ENCODE peak calls at places on chromosomes 7 and 10, in four cellular contexts. J is HepG2, G is GM12878, B is H1. K is an unnamed sample.
A peak's percentile ranks its signal among the peaks of the same experiment; 100 is the strongest.

GRCh38 chr7:18177815-18178660 is 150.4 kb upstream of the PRPS1L1 start:
- DNase-seq in J (peak; percentile 48), G (peak; percentile 53), B (no peak), K (no peak)

GRCh38 chr10:124351481-124352220 is 67.1 kb downstream of the OAT start:
- DNase-seq in J (no peak), G (no peak), B (no peak), K (no peak)

GRCh38 chr10:78952686-78953085 is 116.1 kb upstream of the ZMIZ1 start:
- DNase-seq in J (no peak), G (no peak), B (no peak), K (no peak)

GRCh38 chr7:1458676-1459511 is at the start of gene MICALL2:
- DNase-seq in J (peak; percentile 49), G (no peak), B (no peak), K (no peak)

GRCh38 chr7:100895701-100895955 is at the start of gene ACHE:
- DNase-seq in J (no peak), G (no peak), B (no peak), K (no peak)

GRCh38 chr10:81414038-81414437 is 461.0 kb upstream of the NRG3 start:
- DNase-seq in J (no peak), G (no peak), B (no peak), K (peak; percentile 27)

GRCh38 chr10:124264271-124264670 is 154.5 kb downstream of the OAT start:
- DNase-seq in J (no peak), G (no peak), B (no peak), K (no peak)

GRCh38 chr7:98038731-98039130 is 48.7 kb upstream of the OCM2 start:
- DNase-seq in J (no peak), G (no peak), B (no peak), K (no peak)

GRCh38 chr7:14687777-14688176 is 214.8 kb downstream of the DGKB start:
- DNase-seq in J (no peak), G (no peak), B (no peak), K (no peak)

GRCh38 chr7:105890290-105890997 is 14.0 kb upstream of the ATXN7L1 start:
- DNase-seq in J (no peak), G (no peak), B (no peak), K (no peak)

GRCh38 chr10:96665306-96665705 is 55.0 kb downstream of the PIK3AP1 start:
- DNase-seq in J (no peak), G (no peak), B (no peak), K (no peak)

GRCh38 chr7:143419880-143420279 is 11.2 kb upstream of the EPHA1 start:
- DNase-seq in J (no peak), G (no peak), B (no peak), K (no peak)

GRCh38 chr10:124346831-124347230 is 71.9 kb downstream of the OAT start:
- DNase-seq in J (no peak), G (no peak), B (no peak), K (no peak)

GRCh38 chr7:18895456-18895855 is 222.0 kb downstream of the TWIST1 start:
- DNase-seq in J (no peak), G (no peak), B (no peak), K (no peak)

GRCh38 chr10:98587156-98587555 is 140.4 kb upstream of the HPS1 start:
- DNase-seq in J (no peak), G (no peak), B (no peak), K (no peak)

GRCh38 chr7:42274052-42274451 is 37.0 kb upstream of the GLI3 start:
- DNase-seq in J (no peak), G (no peak), B (no peak), K (no peak)

GRCh38 chr10:114393482-114393881 is 10.8 kb downstream of the AFAP1L2 start:
- DNase-seq in J (no peak), G (no peak), B (no peak), K (no peak)

GRCh38 chr10:46234026-46234425 is 52.8 kb upstream of the ANTXRL start:
- DNase-seq in J (no peak), G (no peak), B (no peak), K (no peak)

GRCh38 chr7:114087674-114088539 is 169.1 kb upstream of the PPP1R3A start:
- DNase-seq in J (no peak), G (no peak), B (peak; percentile 63), K (no peak)

GRCh38 chr7:116122972-116123595 is 87.3 kb upstream of the TES start:
- DNase-seq in J (peak; percentile 20), G (no peak), B (no peak), K (peak; percentile 9)

GRCh38 chr7:43791665-43792064 is 33.2 kb downstream of the BLVRA start:
- DNase-seq in J (no peak), G (no peak), B (no peak), K (no peak)

GRCh38 chr10:102505462-102506115 is 1.8 kb downstream of the SUFU start:
- DNase-seq in J (no peak), G (no peak), B (no peak), K (no peak)

GRCh38 chr7:95482398-95482797 is 3.3 kb upstream of the ASB4 start:
- DNase-seq in J (no peak), G (no peak), B (no peak), K (no peak)

GRCh38 chr10:110784198-110784597 is 87.5 kb upstream of the PDCD4 start:
- DNase-seq in J (no peak), G (no peak), B (no peak), K (no peak)

GRCh38 chr7:90458104-90458503 is 11.3 kb upstream of the PTTG1IP2 start:
- DNase-seq in J (no peak), G (no peak), B (no peak), K (no peak)

GRCh38 chr10:44008270-44008916 is 359.7 kb upstream of the ZNF32 start:
- DNase-seq in J (no peak), G (peak; percentile 65), B (no peak), K (no peak)

GRCh38 chr7:94367940-94368339 is 26.8 kb upstream of the COL1A2 start:
- DNase-seq in J (no peak), G (no peak), B (no peak), K (no peak)

GRCh38 chr7:94366163-94366562 is 28.5 kb upstream of the COL1A2 start:
- DNase-seq in J (no peak), G (no peak), B (no peak), K (no peak)

GRCh38 chr7:94366827-94367226 is 27.9 kb upstream of the COL1A2 start:
- DNase-seq in J (no peak), G (no peak), B (no peak), K (no peak)

GRCh38 chr7:94364816-94365215 is 29.9 kb upstream of the COL1A2 start:
- DNase-seq in J (no peak), G (no peak), B (no peak), K (no peak)

DNA sequence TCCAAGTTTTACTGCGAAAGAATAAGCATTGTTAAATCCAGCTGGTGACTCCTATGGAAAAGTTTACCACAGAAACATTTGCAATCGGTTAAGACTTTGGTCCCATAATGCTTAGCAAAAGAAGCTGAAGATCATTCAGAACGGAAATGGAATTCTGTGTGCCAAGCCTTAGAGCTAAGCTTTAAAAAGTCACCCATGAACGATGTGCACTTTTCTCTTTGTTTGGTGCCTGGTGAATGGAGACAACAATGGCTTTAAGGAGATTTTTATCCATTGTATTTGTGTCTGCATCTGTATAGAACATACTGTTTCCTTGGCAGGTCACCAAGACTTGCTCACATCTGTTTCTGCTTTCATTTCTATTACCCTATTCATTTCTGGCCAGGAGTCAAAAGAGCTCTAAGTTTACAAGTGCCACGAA is 26.3 kb upstream of the COL1A2 start:
- DNase-seq in J (no peak), G (no peak), B (no peak), K (no peak)
- H3K4me3 ChIP-seq in J (no peak overlapping the region), G (no peak overlapping the region), B (no peak overlapping the region), K (no peak overlapping the region)

GRCh38 chr10:119087271-119087897 is 6.8 kb upstream of the EIF3A start:
- DNase-seq in J (no peak), G (no peak), B (no peak), K (no peak)

GRCh38 chr10:119095648-119096047 is 8.3 kb upstream of the DENND10 start:
- DNase-seq in J (no peak), G (no peak), B (no peak), K (no peak)

GRCh38 chr10:119090026-119090808 is 9.6 kb upstream of the EIF3A start:
- DNase-seq in J (no peak), G (no peak), B (no peak), K (no peak)

GRCh38 chr10:119090968-119091367 is 10.4 kb upstream of the EIF3A start:
- DNase-seq in J (no peak), G (no peak), B (no peak), K (no peak)
- TF ChIP-seq YY1 in J (no peak), G (no peak), B (no peak), K (no peak)

DNA sequence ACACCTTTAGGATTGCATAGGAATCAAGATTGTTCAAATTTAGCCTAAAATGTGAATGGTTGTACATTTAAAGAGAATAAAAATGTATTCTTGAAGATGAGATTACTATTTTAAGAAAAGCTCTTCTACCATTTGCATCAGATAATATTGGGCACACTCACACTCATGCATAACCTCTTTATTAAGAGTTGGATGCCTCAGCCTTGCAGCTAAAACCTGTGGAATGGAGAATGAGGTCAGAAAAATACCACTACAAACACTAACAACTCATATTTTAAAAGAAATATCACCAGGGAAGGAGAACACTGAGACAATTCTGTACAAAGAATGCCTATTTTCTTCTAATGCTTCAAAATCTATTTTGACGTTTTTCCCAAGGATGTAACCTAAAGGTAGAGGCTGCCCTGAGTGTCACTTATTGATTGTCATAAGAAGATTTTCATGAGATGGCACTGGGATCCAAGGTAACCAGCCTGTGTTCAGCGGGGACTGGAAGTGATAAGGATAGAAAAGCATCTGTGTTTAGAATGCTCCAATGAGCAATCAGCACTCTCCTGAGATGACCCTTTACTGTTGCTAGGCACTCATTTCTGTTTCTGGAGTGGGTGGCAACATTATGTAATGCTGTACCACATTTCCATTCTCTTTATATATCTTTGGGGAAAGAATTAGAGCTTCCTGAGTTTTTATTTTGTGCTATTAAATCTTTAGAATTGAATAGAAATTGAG is 26.6 kb downstream of the REEP3 start:
- DNase-seq in J (no peak), G (no peak), B (no peak), K (no peak)
- TF ChIP-seq SUZ12 in J (no peak), G (no peak), B (no peak), K (no peak)

GRCh38 chr10:3803884-3804741 is 19.1 kb upstream of the KLF6 start:
- DNase-seq in J (no peak), G (no peak), B (no peak), K (no peak)
- H3K4me3 ChIP-seq in J (no peak overlapping the region), G (no peak overlapping the region), B (no peak overlapping the region), K (no peak overlapping the region)

GRCh38 chr10:30233186-30233958 is 115.7 kb downstream of the MTPAP start:
- DNase-seq in J (no peak), G (no peak), B (no peak), K (no peak)

GRCh38 chr10:30231709-30232108 is 117.4 kb downstream of the MTPAP start:
- DNase-seq in J (no peak), G (no peak), B (no peak), K (no peak)

GRCh38 chr10:30231071-30231652 is 117.9 kb downstream of the MTPAP start:
- DNase-seq in J (peak; percentile 13), G (no peak), B (no peak), K (no peak)

GRCh38 chr10:30228638-30229037 is 120.4 kb downstream of the MTPAP start:
- DNase-seq in J (no peak), G (no peak), B (no peak), K (no peak)

GRCh38 chr10:30227481-30227880 is 121.6 kb downstream of the MTPAP start:
- DNase-seq in J (no peak), G (no peak), B (no peak), K (no peak)
- TF ChIP-seq YY1 in J (no peak), G (no peak), B (no peak), K (no peak)

GRCh38 chr7:20450473-20450872 is 119.8 kb downstream of the ITGB8 start:
- DNase-seq in J (no peak), G (no peak), B (no peak), K (no peak)
- TF ChIP-seq SUZ12 in J (no peak), G (no peak), B (no peak), K (no peak)